ENCODE peak calls at places on chromosomes 12 and 14, in five cellular contexts. X is tibial artery; R is BJ; L is IMR-90; F is CD8-positive, alpha-beta T cell. W is an unnamed sample.

GRCh38 chr12:18752280-18752920 is 14.5 kb downstream of the CAPZA3 start:
- DNase-seq in X (no peak), R (peak; percentile 13), L (peak; percentile 95), F (no peak), W (no peak)

GRCh38 chr14:22918519-22918808 is 485 bp downstream of the RBM23 start:
- DNase-seq in X (no peak), R (no peak), L (no peak), F (no peak), W (no peak)

GRCh38 chr14:105118646-105119409 is 49.7 kb downstream of the JAG2 start:
- DNase-seq in X (no peak), R (no peak), L (no peak), F (no peak), W (no peak)

GRCh38 chr12:58584885-58585284 is 335.4 kb downstream of the LRIG3 start:
- DNase-seq in X (no peak), R (no peak), L (peak; percentile 37), F (no peak), W (no peak)

GRCh38 chr12:54389536-54390175 is 5.1 kb upstream of the ZNF385A start:
- DNase-seq in X (no peak), R (no peak), L (no peak), F (no peak), W (no peak)

GRCh38 chr14:38039526-38039925 is 168.2 kb upstream of the SSTR1 start:
- DNase-seq in X (no peak), R (peak; percentile 50), L (peak; percentile 11), F (no peak), W (no peak)

GRCh38 chr14:81452766-81453165 is 52.6 kb upstream of the STON2 start:
- DNase-seq in X (no peak), R (no peak), L (no peak), F (no peak), W (no peak)

GRCh38 chr12:13976028-13976584 is 5.3 kb downstream of the GRIN2B start:
- DNase-seq in X (no peak), R (no peak), L (no peak), F (no peak), W (no peak)

GRCh38 chr14:82394916-82395315 is 861.3 kb upstream of the SEL1L start:
- DNase-seq in X (no peak), R (no peak), L (no peak), F (no peak), W (no peak)

DNA sequence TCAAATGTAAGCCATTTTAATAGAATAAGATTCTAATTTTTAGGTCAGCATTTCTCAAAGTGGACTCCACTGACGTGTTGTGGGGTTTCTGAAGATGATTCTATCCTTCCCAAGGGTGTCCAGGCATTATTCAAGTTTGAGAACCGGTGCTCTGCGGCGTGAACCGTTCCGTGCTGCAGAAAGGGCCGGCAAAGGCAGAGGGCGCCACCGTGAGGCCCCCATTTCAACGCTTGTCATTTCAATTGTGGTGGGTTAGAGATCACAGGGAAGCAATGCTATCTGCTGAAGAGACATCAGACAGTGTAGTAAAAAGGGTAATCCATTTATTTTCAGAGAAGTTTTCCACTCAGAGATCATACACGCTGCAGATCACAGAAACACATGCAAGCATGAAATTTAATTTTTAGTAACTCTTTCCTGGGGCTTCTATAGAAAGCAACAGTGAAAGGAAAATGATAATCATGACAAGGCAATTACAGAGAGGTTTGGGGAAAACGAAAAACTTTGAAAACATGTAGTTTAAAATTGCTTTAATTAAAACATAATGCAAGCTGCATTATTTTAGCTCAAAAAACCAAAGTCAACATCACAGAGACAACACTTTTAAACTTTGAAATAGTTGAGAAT is 201.7 kb downstream of the EXOC5 start:
- DNase-seq in X (no peak), R (no peak), L (peak; percentile 2), F (no peak), W (peak; percentile 41)
- TF ChIP-seq CTCF in X (no peak), R (peak; percentile 56), L (peak; percentile 44), F (no peak), W (peak; percentile 61)

GRCh38 chr12:64687816-64688599 is 71.2 kb downstream of the GNS start:
- DNase-seq in X (no peak), R (peak; percentile 49), L (peak; percentile 58), F (peak; percentile 40), W (no peak)

GRCh38 chr12:64682572-64683277 is 72.4 kb downstream of the RASSF3 start:
- DNase-seq in X (peak; percentile 64), R (peak; percentile 41), L (peak; percentile 93), F (peak; percentile 35), W (no peak)

GRCh38 chr12:64688715-64689114 is 70.5 kb downstream of the GNS start:
- DNase-seq in X (no peak), R (no peak), L (no peak), F (no peak), W (no peak)

GRCh38 chr12:64685076-64685475 is 74.1 kb downstream of the GNS start:
- DNase-seq in X (no peak), R (no peak), L (no peak), F (peak; percentile 41), W (no peak)

DNA sequence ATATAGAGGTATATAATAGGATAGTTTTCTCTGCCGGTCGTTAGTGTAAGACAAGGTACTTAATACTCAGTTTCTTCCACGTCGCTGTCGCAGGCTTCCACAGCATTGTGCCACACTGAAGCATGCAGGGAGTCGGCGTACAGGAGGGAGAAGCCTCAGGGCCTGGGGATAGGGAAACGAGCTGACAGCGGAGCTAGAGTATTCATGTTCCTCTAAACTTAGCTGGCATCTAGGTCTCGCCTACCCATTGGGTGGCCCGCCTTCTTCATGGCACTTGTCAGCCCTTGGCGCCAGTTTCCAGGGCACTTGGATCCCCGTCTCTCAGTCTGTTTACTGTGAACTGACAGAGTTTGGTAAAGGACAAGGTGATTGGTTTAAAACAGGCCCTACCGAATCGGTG is 73.6 kb downstream of the GNS start:
- DNase-seq in X (no peak), R (no peak), L (no peak), F (no peak), W (no peak)
- H3K4me3 ChIP-seq in X (no peak overlapping the region), R (no peak overlapping the region), L (no peak overlapping the region), F (no peak overlapping the region), W (no peak overlapping the region)

GRCh38 chr14:59190372-59190771 is 1.9 kb downstream of the DAAM1 start:
- DNase-seq in X (no peak), R (no peak), L (no peak), F (no peak), W (peak; percentile 9)
- TF ChIP-seq CTCF in X (no peak), R (peak; percentile 21), L (peak; percentile 18), F (no peak), W (no peak)

GRCh38 chr14:97410667-97411286 is 613.6 kb downstream of the VRK1 start:
- DNase-seq in X (no peak), R (no peak), L (no peak), F (no peak), W (no peak)
- H3K4me3 ChIP-seq in X (no peak overlapping the region), R (no peak overlapping the region), L (no peak overlapping the region), F (no peak overlapping the region), W (no peak overlapping the region)

GRCh38 chr12:1339608-1340319 is 254.6 kb downstream of the FBXL14 start:
- DNase-seq in X (no peak), R (no peak), L (no peak), F (no peak), W (no peak)

DNA sequence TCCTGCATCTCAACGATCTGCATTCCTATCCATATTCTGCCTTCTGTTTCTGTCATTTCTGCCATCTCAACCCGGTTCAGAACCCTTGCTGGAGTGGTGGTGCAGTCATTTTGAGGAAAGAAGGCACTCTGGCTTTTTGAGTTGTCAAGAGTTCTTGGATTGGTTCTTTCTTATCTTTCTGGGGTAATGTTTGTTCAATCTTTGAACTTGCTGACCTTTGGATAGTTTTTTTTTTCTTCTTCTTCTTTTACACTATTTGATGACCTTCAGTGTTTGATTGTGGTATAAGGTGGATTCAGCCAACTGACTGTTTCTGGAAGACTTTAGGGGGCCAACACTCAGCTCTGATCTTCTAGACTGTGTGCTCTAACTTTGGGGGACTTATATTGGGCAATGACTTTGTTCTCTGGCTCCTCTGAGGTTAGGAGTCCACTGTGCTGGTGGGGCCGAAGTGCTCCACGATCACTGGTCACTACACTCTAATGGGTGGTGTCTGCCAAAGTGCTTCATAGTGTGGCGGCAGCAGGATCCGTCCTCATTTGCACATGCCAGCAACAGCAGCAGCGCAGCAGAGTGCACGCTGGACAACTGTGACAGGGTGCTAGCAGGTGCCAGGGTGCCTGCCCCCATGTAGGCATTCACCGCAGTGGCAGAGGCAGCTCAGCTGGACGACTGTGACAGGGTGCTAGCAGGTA is 255.8 kb downstream of the FBXL14 start:
- DNase-seq in X (no peak), R (no peak), L (no peak), F (no peak), W (no peak)
- TF ChIP-seq CTCF in X (no peak), R (no peak), L (no peak), F (no peak), W (no peak)

DNA sequence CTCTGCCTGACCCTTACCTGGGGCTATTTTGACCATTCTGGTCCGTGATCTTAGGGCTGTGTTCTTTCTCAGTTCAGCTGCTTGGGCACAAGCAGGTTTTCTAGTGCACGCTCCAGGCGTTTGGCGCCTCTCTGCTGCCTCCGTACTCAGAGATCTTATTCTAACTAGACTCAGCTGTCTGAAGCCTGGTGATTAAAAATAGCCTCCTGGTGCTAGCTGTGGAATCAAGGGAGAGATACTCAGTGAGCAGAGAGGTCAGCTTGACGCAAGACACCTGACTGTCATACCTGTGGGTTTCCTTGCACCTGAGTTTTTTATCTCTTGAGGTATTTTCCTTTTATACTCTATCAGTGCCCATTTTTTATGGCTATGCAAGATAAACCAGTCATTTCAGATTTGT is 144.8 kb downstream of the ETV6 start:
- DNase-seq in X (no peak), R (no peak), L (no peak), F (no peak), W (peak; percentile 60)
- H3K4me3 ChIP-seq in X (peak overlapping the region; percentile 36), R (no peak overlapping the region), L (no peak overlapping the region), F (no peak overlapping the region), W (peak overlapping the region; percentile 19)

GRCh38 chr12:24027352-24027751 is 77.9 kb upstream of the SOX5 start:
- DNase-seq in X (no peak), R (no peak), L (no peak), F (no peak), W (no peak)

GRCh38 chr12:24020391-24021163 is 71.1 kb upstream of the SOX5 start:
- DNase-seq in X (no peak), R (no peak), L (no peak), F (no peak), W (no peak)

GRCh38 chr12:24021164-24021502 is 71.7 kb upstream of the SOX5 start:
- DNase-seq in X (no peak), R (no peak), L (no peak), F (no peak), W (no peak)

GRCh38 chr12:24025153-24025798 is 75.8 kb upstream of the SOX5 start:
- DNase-seq in X (no peak), R (no peak), L (peak; percentile 5), F (no peak), W (no peak)
- TF ChIP-seq CTCF in X (no peak), R (no peak), L (peak; percentile 51), F (no peak), W (peak; percentile 10)

DNA sequence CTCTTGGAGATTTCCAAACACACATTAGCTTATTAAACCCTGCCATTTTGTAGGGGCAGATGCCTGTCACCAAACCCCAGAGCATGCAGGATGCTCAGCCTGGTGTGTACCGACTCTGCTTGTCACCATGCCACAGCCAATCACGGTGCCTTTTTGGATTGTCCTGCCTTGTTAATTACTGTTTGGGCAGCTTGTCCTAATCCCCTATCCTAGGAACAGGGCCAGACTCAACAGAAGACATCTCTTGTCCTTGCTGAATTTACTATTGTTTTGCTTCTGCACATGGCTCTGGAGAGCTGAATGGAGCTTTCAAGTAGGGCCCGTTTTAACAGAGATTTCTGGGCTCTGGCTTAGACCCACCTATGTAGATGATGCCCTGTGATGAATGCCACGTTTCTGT is 388.5 kb downstream of the AACS start:
- DNase-seq in X (no peak), R (no peak), L (no peak), F (no peak), W (peak; percentile 83)
- H3K4me3 ChIP-seq in X (no peak overlapping the region), R (no peak overlapping the region), L (no peak overlapping the region), F (no peak overlapping the region), W (no peak overlapping the region)